ENCODE peak calls at places on chromosome X, in ten cellular contexts. T is amygdala; G is mucosa of descending colon; M is heart right ventricle; L is T-helper 17 cell; U is CD8-positive, alpha-beta memory T cell; Q is PC-9; A is T-helper 9 cell; J is HCT116; X is activated CD4-positive, alpha-beta T cell treated with anti-CD3 and anti-CD28 coated beads, Interleukin-2, amount 50 U/mL, for 4 hours. Y is an unnamed sample.

GRCh38 chrX:135923353-135923752 is 29.8 kb downstream of the SAGE1 start:
- DNase-seq in T (no peak), G (no peak), M (no peak), L (no peak), U (no peak), Q (peak; percentile 5), A (no peak), J (peak; percentile 7), X (no peak), Y (no peak)

GRCh38 chrX:48891402-48892288 is 5.9 kb downstream of the TIMM17B start:
- DNase-seq in T (peak; percentile 76), G (peak; percentile 91), M (peak; percentile 83), L (peak; percentile 70), U (peak; percentile 73), Q (peak; percentile 81), A (peak; percentile 65), J (peak; percentile 60), X (peak; percentile 71), Y (peak; percentile 92)

GRCh38 chrX:41923925-41924693 is 755 bp upstream of the CASK start:
- DNase-seq in T (no peak), G (peak; percentile 48), M (no peak), L (peak; percentile 10), U (peak; percentile 23), Q (peak; percentile 2), A (peak; percentile 10), J (peak; percentile 22), X (no peak), Y (no peak)

GRCh38 chrX:53681661-53682060 is 4.9 kb downstream of the HUWE1 start:
- DNase-seq in T (no peak), G (no peak), M (no peak), L (no peak), U (no peak), Q (no peak), A (no peak), J (no peak), X (peak; percentile 6), Y (no peak)

GRCh38 chrX:47146936-47147859 is 2.2 kb downstream of the RBM10 start:
- DNase-seq in T (no peak), G (no peak), M (no peak), L (no peak), U (no peak), Q (no peak), A (no peak), J (no peak), X (no peak), Y (no peak)

GRCh38 chrX:12210196-12210815 is 72.0 kb downstream of the FRMPD4 start:
- DNase-seq in T (no peak), G (no peak), M (no peak), L (no peak), U (no peak), Q (no peak), A (no peak), J (no peak), X (no peak), Y (peak; percentile 51)

GRCh38 chrX:16807548-16807947 is 21.3 kb downstream of the TXLNG start:
- DNase-seq in T (no peak), G (no peak), M (no peak), L (no peak), U (no peak), Q (no peak), A (no peak), J (no peak), X (no peak), Y (no peak)

GRCh38 chrX:54979432-54979831 is 14.6 kb downstream of the PFKFB1 start:
- DNase-seq in T (no peak), G (no peak), M (no peak), L (no peak), U (no peak), Q (no peak), A (no peak), J (no peak), X (no peak), Y (no peak)

GRCh38 chrX:39196192-39197102 is 395.2 kb downstream of the MID1IP1 start:
- DNase-seq in T (no peak), G (no peak), M (no peak), L (peak; percentile 16), U (peak; percentile 16), Q (no peak), A (no peak), J (peak; percentile 26), X (peak; percentile 16), Y (no peak)

GRCh38 chrX:107760304-107761077 is 15.1 kb downstream of the TSC22D3 start:
- DNase-seq in T (no peak), G (no peak), M (no peak), L (no peak), U (no peak), Q (no peak), A (no peak), J (no peak), X (no peak), Y (no peak)

GRCh38 chrX:112841114-112841819 is 636 bp upstream of the AMOT start:
- DNase-seq in T (peak; percentile 71), G (peak; percentile 86), M (peak; percentile 80), L (peak; percentile 71), U (peak; percentile 79), Q (peak; percentile 91), A (peak; percentile 62), J (peak; percentile 68), X (peak; percentile 62), Y (peak; percentile 89)

GRCh38 chrX:135112096-135112729 is 8.1 kb downstream of the ETDB start:
- DNase-seq in T (no peak), G (no peak), M (no peak), L (no peak), U (peak; percentile 27), Q (no peak), A (peak; percentile 23), J (peak; percentile 32), X (peak; percentile 17), Y (no peak)

GRCh38 chrX:130772313-130773140 is 130.5 kb downstream of the ENOX2 start:
- DNase-seq in T (no peak), G (no peak), M (no peak), L (no peak), U (no peak), Q (peak; percentile 14), A (no peak), J (no peak), X (no peak), Y (no peak)

GRCh38 chrX:57906790-57907189 is 3.5 kb downstream of the ZXDA start:
- DNase-seq in T (no peak), G (no peak), M (no peak), L (no peak), U (no peak), Q (no peak), A (no peak), J (no peak), X (no peak), Y (no peak)

GRCh38 chrX:112163916-112164315 is 81.3 kb upstream of the TRPC5 start:
- DNase-seq in T (no peak), G (no peak), M (no peak), L (no peak), U (no peak), Q (no peak), A (no peak), J (no peak), X (no peak), Y (no peak)

GRCh38 chrX:143873343-143873742 is 10.5 kb upstream of the UBE2NL start:
- DNase-seq in T (no peak), G (no peak), M (no peak), L (no peak), U (no peak), Q (peak; percentile 11), A (no peak), J (no peak), X (no peak), Y (no peak)

GRCh38 chrX:16138108-16138427 is 14.7 kb downstream of the GRPR start:
- DNase-seq in T (no peak), G (no peak), M (no peak), L (no peak), U (no peak), Q (no peak), A (no peak), J (peak; percentile 12), X (no peak), Y (no peak)

GRCh38 chrX:78330540-78330939 is 3.1 kb upstream of the CYSLTR1 start:
- DNase-seq in T (no peak), G (no peak), M (no peak), L (no peak), U (no peak), Q (no peak), A (no peak), J (no peak), X (no peak), Y (no peak)

GRCh38 chrX:120213438-120214265 is 37.0 kb upstream of the ZBTB33 start:
- DNase-seq in T (peak; percentile 24), G (peak; percentile 17), M (no peak), L (peak; percentile 10), U (peak; percentile 27), Q (peak; percentile 63), A (peak; percentile 38), J (peak; percentile 31), X (peak; percentile 49), Y (no peak)

GRCh38 chrX:30786374-30786773 is 102.7 kb downstream of the TAB3 start:
- DNase-seq in T (no peak), G (no peak), M (no peak), L (no peak), U (no peak), Q (no peak), A (no peak), J (no peak), X (no peak), Y (no peak)

GRCh38 chrX:2516612-2517011 is 15.8 kb upstream of the DHRSX start:
- DNase-seq in T (no peak), G (no peak), M (no peak), L (no peak), U (no peak), Q (no peak), A (no peak), J (no peak), X (no peak), Y (no peak)

GRCh38 chrX:100407147-100407783 is 2.8 kb downstream of the PCDH19 start:
- DNase-seq in T (no peak), G (no peak), M (no peak), L (no peak), U (no peak), Q (no peak), A (no peak), J (no peak), X (no peak), Y (no peak)

GRCh38 chrX:69189972-69190371 is 24.7 kb upstream of the PJA1 start:
- DNase-seq in T (peak; percentile 17), G (no peak), M (peak; percentile 19), L (no peak), U (no peak), Q (no peak), A (no peak), J (no peak), X (no peak), Y (no peak)

GRCh38 chrX:71910526-71911022 is at the start of gene NHSL2:
- DNase-seq in T (no peak), G (peak; percentile 16), M (peak; percentile 34), L (no peak), U (no peak), Q (no peak), A (no peak), J (no peak), X (peak; percentile 8), Y (peak; percentile 78)

GRCh38 chrX:4239650-4240540 is 526.4 kb upstream of the PRKX start:
- DNase-seq in T (no peak), G (no peak), M (no peak), L (no peak), U (peak; percentile 7), Q (no peak), A (no peak), J (no peak), X (no peak), Y (no peak)

GRCh38 chrX:75603833-75604232 is 81.0 kb upstream of the ZDHHC15 start:
- DNase-seq in T (no peak), G (no peak), M (no peak), L (no peak), U (peak; percentile 1), Q (no peak), A (no peak), J (no peak), X (no peak), Y (no peak)

GRCh38 chrX:56233682-56234081 is 1.5 kb downstream of the KLF8 start:
- DNase-seq in T (no peak), G (peak; percentile 53), M (peak; percentile 41), L (peak; percentile 8), U (no peak), Q (peak; percentile 90), A (no peak), J (peak; percentile 29), X (no peak), Y (peak; percentile 86)

GRCh38 chrX:140817943-140818342 is 108.4 kb downstream of the LINC00632 start:
- DNase-seq in T (no peak), G (no peak), M (no peak), L (no peak), U (no peak), Q (no peak), A (no peak), J (no peak), X (no peak), Y (no peak)

Y was measured in aorta.